ENCODE peak calls at places on chromosomes 12 and 14, in eight cellular contexts. One of them, this sample, is unnamed.

GRCh38 chr12:122048156-122048555 is 26.5 kb downstream of the BCL7A start:
- DNase-seq in MM.1S: no peak
- DNase-seq in fibroblast of the aortic adventitia: peak
- DNase-seq in uterus: no peak
- DNase-seq in nephron progenitor cell: no peak
- DNase-seq in Calu3: no peak
- DNase-seq in kidney: no peak
- DNase-seq in GM12865: no peak
- DNase-seq in this sample: no peak

GRCh38 chr14:98103705-98104104 is 1168.3 kb downstream of the BCL11B start:
- DNase-seq in MM.1S: no peak
- DNase-seq in fibroblast of the aortic adventitia: no peak
- DNase-seq in uterus: no peak
- DNase-seq in nephron progenitor cell: no peak
- DNase-seq in Calu3: no peak
- DNase-seq in kidney: no peak
- DNase-seq in GM12865: no peak
- DNase-seq in this sample: no peak

GRCh38 chr12:63821781-63822251 is 22.7 kb upstream of the SRGAP1 start:
- DNase-seq in MM.1S: no peak
- DNase-seq in fibroblast of the aortic adventitia: peak
- DNase-seq in uterus: peak
- DNase-seq in nephron progenitor cell: no peak
- DNase-seq in Calu3: peak
- DNase-seq in kidney: peak
- DNase-seq in GM12865: no peak
- DNase-seq in this sample: no peak

GRCh38 chr12:52918351-52918750 is 13.5 kb upstream of the KRT8 start:
- DNase-seq in MM.1S: no peak
- DNase-seq in fibroblast of the aortic adventitia: no peak
- DNase-seq in uterus: no peak
- DNase-seq in nephron progenitor cell: no peak
- DNase-seq in Calu3: no peak
- DNase-seq in kidney: no peak
- DNase-seq in GM12865: no peak
- DNase-seq in this sample: no peak

GRCh38 chr12:2547273-2548044 is 247.3 kb upstream of the FKBP4 start:
- DNase-seq in MM.1S: no peak
- DNase-seq in fibroblast of the aortic adventitia: no peak
- DNase-seq in uterus: no peak
- DNase-seq in nephron progenitor cell: no peak
- DNase-seq in Calu3: no peak
- DNase-seq in kidney: no peak
- DNase-seq in GM12865: no peak
- DNase-seq in this sample: no peak

GRCh38 chr12:33876618-33877017 is 145.7 kb upstream of the ALG10 start:
- DNase-seq in MM.1S: no peak
- DNase-seq in fibroblast of the aortic adventitia: no peak
- DNase-seq in uterus: no peak
- DNase-seq in nephron progenitor cell: no peak
- DNase-seq in Calu3: no peak
- DNase-seq in kidney: no peak
- DNase-seq in GM12865: no peak
- DNase-seq in this sample: no peak

GRCh38 chr12:123478762-123479161 is 20.8 kb downstream of the SNRNP35 start:
- DNase-seq in MM.1S: no peak
- DNase-seq in fibroblast of the aortic adventitia: no peak
- DNase-seq in uterus: no peak
- DNase-seq in nephron progenitor cell: no peak
- DNase-seq in Calu3: no peak
- DNase-seq in kidney: no peak
- DNase-seq in GM12865: no peak
- DNase-seq in this sample: no peak

GRCh38 chr14:78933948-78934524 is 763.9 kb downstream of the NRXN3 start:
- DNase-seq in MM.1S: no peak
- DNase-seq in fibroblast of the aortic adventitia: peak
- DNase-seq in uterus: no peak
- DNase-seq in nephron progenitor cell: peak
- DNase-seq in Calu3: peak
- DNase-seq in kidney: no peak
- DNase-seq in GM12865: peak
- DNase-seq in this sample: peak

GRCh38 chr14:67665886-67666285 is 8.5 kb downstream of the VTI1B start:
- DNase-seq in MM.1S: no peak
- DNase-seq in fibroblast of the aortic adventitia: peak
- DNase-seq in uterus: no peak
- DNase-seq in nephron progenitor cell: no peak
- DNase-seq in Calu3: no peak
- DNase-seq in kidney: no peak
- DNase-seq in GM12865: no peak
- DNase-seq in this sample: no peak

GRCh38 chr14:95425369-95426115 is 90.9 kb downstream of the SYNE3 start:
- DNase-seq in MM.1S: no peak
- DNase-seq in fibroblast of the aortic adventitia: no peak
- DNase-seq in uterus: no peak
- DNase-seq in nephron progenitor cell: no peak
- DNase-seq in Calu3: no peak
- DNase-seq in kidney: no peak
- DNase-seq in GM12865: no peak
- DNase-seq in this sample: no peak

GRCh38 chr14:39175445-39176262 is 600 bp downstream of the PNN start:
- DNase-seq in MM.1S: no peak
- DNase-seq in fibroblast of the aortic adventitia: no peak
- DNase-seq in uterus: no peak
- DNase-seq in nephron progenitor cell: peak
- DNase-seq in Calu3: peak
- DNase-seq in kidney: no peak
- DNase-seq in GM12865: peak
- DNase-seq in this sample: no peak

GRCh38 chr14:55025948-55026347 is 951 bp downstream of the WDHD1 start:
- DNase-seq in MM.1S: no peak
- DNase-seq in fibroblast of the aortic adventitia: no peak
- DNase-seq in uterus: no peak
- DNase-seq in nephron progenitor cell: no peak
- DNase-seq in Calu3: no peak
- DNase-seq in kidney: no peak
- DNase-seq in GM12865: no peak
- DNase-seq in this sample: no peak

GRCh38 chr12:116302200-116303075 is 24.9 kb upstream of the MED13L start:
- DNase-seq in MM.1S: no peak
- DNase-seq in fibroblast of the aortic adventitia: peak
- DNase-seq in uterus: peak
- DNase-seq in nephron progenitor cell: no peak
- DNase-seq in Calu3: no peak
- DNase-seq in kidney: no peak
- DNase-seq in GM12865: no peak
- DNase-seq in this sample: no peak

GRCh38 chr14:47921133-47921532 is 245.7 kb upstream of the MDGA2 start:
- DNase-seq in MM.1S: no peak
- DNase-seq in fibroblast of the aortic adventitia: no peak
- DNase-seq in uterus: no peak
- DNase-seq in nephron progenitor cell: no peak
- DNase-seq in Calu3: no peak
- DNase-seq in kidney: no peak
- DNase-seq in GM12865: no peak
- DNase-seq in this sample: no peak

GRCh38 chr12:31029916-31030562 is 43.6 kb upstream of the DDX11 start:
- DNase-seq in MM.1S: peak
- DNase-seq in fibroblast of the aortic adventitia: no peak
- DNase-seq in uterus: no peak
- DNase-seq in nephron progenitor cell: no peak
- DNase-seq in Calu3: no peak
- DNase-seq in kidney: no peak
- DNase-seq in GM12865: no peak
- DNase-seq in this sample: no peak

GRCh38 chr14:105180598-105181528 is at the start of gene NUDT14:
- DNase-seq in MM.1S: peak
- DNase-seq in fibroblast of the aortic adventitia: peak
- DNase-seq in uterus: no peak
- DNase-seq in nephron progenitor cell: peak
- DNase-seq in Calu3: peak
- DNase-seq in kidney: peak
- DNase-seq in GM12865: peak
- DNase-seq in this sample: peak

GRCh38 chr12:64828713-64829112 is 4.3 kb downstream of the TBC1D30 start:
- DNase-seq in MM.1S: no peak
- DNase-seq in fibroblast of the aortic adventitia: no peak
- DNase-seq in uterus: no peak
- DNase-seq in nephron progenitor cell: no peak
- DNase-seq in Calu3: no peak
- DNase-seq in kidney: no peak
- DNase-seq in GM12865: no peak
- DNase-seq in this sample: no peak

DNA sequence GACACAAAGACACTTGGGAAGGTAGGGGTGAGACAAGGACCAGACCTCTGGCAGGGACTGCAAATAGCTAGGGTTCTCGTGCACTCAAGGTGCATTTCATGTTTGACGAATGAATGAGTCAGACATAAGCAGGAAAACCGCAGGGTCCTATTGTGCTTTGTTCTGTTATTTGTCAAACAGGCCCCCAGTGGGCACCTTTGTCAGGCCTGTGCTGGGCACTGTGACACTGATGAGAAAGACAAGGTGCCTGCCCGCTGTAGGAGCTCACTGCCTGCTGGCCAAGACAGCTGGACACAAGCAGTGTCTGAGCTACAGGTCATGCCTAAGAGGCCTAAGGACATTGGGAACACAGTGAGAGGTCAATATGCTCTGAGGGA is 2.3 kb downstream of the OTUB2 start:
- DNase-seq in MM.1S: no peak
- DNase-seq in fibroblast of the aortic adventitia: no peak
- DNase-seq in uterus: no peak
- DNase-seq in nephron progenitor cell: no peak
- DNase-seq in Calu3: peak
- DNase-seq in kidney: no peak
- DNase-seq in GM12865: peak
- DNase-seq in this sample: peak
- TF ChIP-seq CTCF in MM.1S: no peak
- TF ChIP-seq CTCF in fibroblast of the aortic adventitia: no peak
- TF ChIP-seq CTCF in uterus: no peak
- TF ChIP-seq CTCF in nephron progenitor cell: no peak
- TF ChIP-seq CTCF in Calu3: no peak
- TF ChIP-seq CTCF in kidney: no peak
- TF ChIP-seq CTCF in GM12865: peak
- TF ChIP-seq CTCF in this sample: peak

GRCh38 chr14:40870252-40870651 is 736.4 kb upstream of the LRFN5 start:
- DNase-seq in MM.1S: no peak
- DNase-seq in fibroblast of the aortic adventitia: no peak
- DNase-seq in uterus: no peak
- DNase-seq in nephron progenitor cell: no peak
- DNase-seq in Calu3: no peak
- DNase-seq in kidney: no peak
- DNase-seq in GM12865: no peak
- DNase-seq in this sample: no peak
- TF ChIP-seq CTCF in MM.1S: no peak
- TF ChIP-seq CTCF in fibroblast of the aortic adventitia: no peak
- TF ChIP-seq CTCF in uterus: no peak
- TF ChIP-seq CTCF in nephron progenitor cell: no peak
- TF ChIP-seq CTCF in Calu3: no peak
- TF ChIP-seq CTCF in kidney: no peak
- TF ChIP-seq CTCF in GM12865: no peak
- TF ChIP-seq CTCF in this sample: no peak

GRCh38 chr14:77353469-77354141 is 23.3 kb downstream of the TMED8 start:
- DNase-seq in MM.1S: no peak
- DNase-seq in fibroblast of the aortic adventitia: no peak
- DNase-seq in uterus: no peak
- DNase-seq in nephron progenitor cell: no peak
- DNase-seq in Calu3: no peak
- DNase-seq in kidney: no peak
- DNase-seq in GM12865: no peak
- DNase-seq in this sample: no peak
- TF ChIP-seq CTCF in MM.1S: no peak
- TF ChIP-seq CTCF in fibroblast of the aortic adventitia: no peak
- TF ChIP-seq CTCF in uterus: no peak
- TF ChIP-seq CTCF in nephron progenitor cell: no peak
- TF ChIP-seq CTCF in Calu3: no peak
- TF ChIP-seq CTCF in kidney: no peak
- TF ChIP-seq CTCF in GM12865: no peak
- TF ChIP-seq CTCF in this sample: no peak

GRCh38 chr12:114265036-114265435 is 140.9 kb downstream of the TBX5 start:
- DNase-seq in MM.1S: no peak
- DNase-seq in fibroblast of the aortic adventitia: peak
- DNase-seq in uterus: no peak
- DNase-seq in nephron progenitor cell: no peak
- DNase-seq in Calu3: no peak
- DNase-seq in kidney: no peak
- DNase-seq in GM12865: no peak
- DNase-seq in this sample: no peak

GRCh38 chr12:114269153-114269552 is 136.8 kb downstream of the TBX5 start:
- DNase-seq in MM.1S: no peak
- DNase-seq in fibroblast of the aortic adventitia: no peak
- DNase-seq in uterus: no peak
- DNase-seq in nephron progenitor cell: no peak
- DNase-seq in Calu3: no peak
- DNase-seq in kidney: no peak
- DNase-seq in GM12865: peak
- DNase-seq in this sample: no peak

GRCh38 chr12:114257687-114258086 is 148.3 kb downstream of the TBX5 start:
- DNase-seq in MM.1S: no peak
- DNase-seq in fibroblast of the aortic adventitia: no peak
- DNase-seq in uterus: no peak
- DNase-seq in nephron progenitor cell: no peak
- DNase-seq in Calu3: no peak
- DNase-seq in kidney: no peak
- DNase-seq in GM12865: no peak
- DNase-seq in this sample: no peak

DNA sequence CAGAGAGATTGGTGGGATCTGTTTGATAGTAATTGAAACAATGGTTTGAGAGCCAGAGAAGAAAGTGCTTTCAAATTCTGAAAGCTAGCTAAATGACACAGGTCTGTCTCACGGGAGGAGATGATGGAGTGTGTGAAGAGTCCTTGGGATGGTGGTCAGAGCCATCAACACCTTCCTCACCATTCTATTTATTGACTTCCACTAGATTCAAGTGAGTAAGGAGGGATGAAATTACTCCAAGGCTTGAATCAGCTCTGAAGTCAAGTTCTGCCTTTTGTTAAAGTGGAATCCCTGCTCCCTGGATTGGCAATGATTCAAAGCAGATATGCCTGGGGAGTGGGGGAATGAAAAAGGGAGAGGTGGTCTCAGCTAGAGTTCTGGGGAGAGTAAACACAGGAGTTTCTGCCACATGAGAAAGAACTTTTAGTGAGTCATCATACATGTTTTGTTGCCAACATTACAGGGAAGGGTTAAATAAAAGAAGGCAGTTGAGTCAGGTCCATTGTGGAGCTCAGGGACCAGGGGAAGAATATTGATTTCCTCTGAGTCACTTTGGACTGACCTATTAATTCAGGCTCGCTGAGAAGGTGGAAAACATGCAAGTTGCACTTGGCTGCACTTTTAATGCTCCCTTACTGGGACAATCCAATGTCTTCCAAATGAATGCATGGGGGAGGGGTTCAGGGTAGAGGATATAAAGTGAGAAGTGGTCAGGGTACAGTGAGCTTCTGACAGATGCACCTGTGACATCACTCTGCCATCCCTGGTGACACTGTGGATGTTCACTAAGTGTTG is 142.7 kb downstream of the TBX5 start:
- DNase-seq in MM.1S: no peak
- DNase-seq in fibroblast of the aortic adventitia: peak
- DNase-seq in uterus: no peak
- DNase-seq in nephron progenitor cell: no peak
- DNase-seq in Calu3: no peak
- DNase-seq in kidney: no peak
- DNase-seq in GM12865: no peak
- DNase-seq in this sample: no peak
- TF ChIP-seq CTCF in MM.1S: no peak
- TF ChIP-seq CTCF in fibroblast of the aortic adventitia: no peak
- TF ChIP-seq CTCF in uterus: no peak
- TF ChIP-seq CTCF in nephron progenitor cell: no peak
- TF ChIP-seq CTCF in Calu3: no peak
- TF ChIP-seq CTCF in kidney: no peak
- TF ChIP-seq CTCF in GM12865: no peak
- TF ChIP-seq CTCF in this sample: no peak